ENCODE peak calls at places on chromosomes 16 and 17, in four cellular contexts. Z is dorsolateral prefrontal cortex; B is effector memory CD4-positive, alpha-beta T cell; H is SJSA1. J is an unnamed sample.
A peak's percentile ranks its signal among the peaks of the same experiment; 100 is the strongest.

GRCh38 chr16:72291121-72291520 is 119.2 kb upstream of the PMFBP1 start:
- DNase-seq in B (no peak), Z (no peak), H (peak; percentile 90), J (no peak)

GRCh38 chr16:89219365-89219764 is 1.9 kb downstream of the ZNF778 start:
- DNase-seq in Z (no peak), B (no peak), H (no peak), J (no peak)

GRCh38 chr17:49434821-49435581 is 20.3 kb upstream of the PHB1 start:
- DNase-seq in Z (no peak), H (peak; percentile 62), B (peak; percentile 30), J (peak; percentile 47)

GRCh38 chr16:56682703-56683397 is 580 bp downstream of the MT1X start:
- DNase-seq in H (no peak), B (no peak), Z (no peak), J (no peak)

GRCh38 chr16:22402191-22402590 is 27.8 kb upstream of the CDR2 start:
- DNase-seq in Z (no peak), H (no peak), B (no peak), J (no peak)

GRCh38 chr16:47958726-47959125 is 197.1 kb downstream of the ABCC12 start:
- DNase-seq in H (no peak), Z (no peak), B (no peak), J (no peak)

GRCh38 chr17:44097110-44097810 is 26.2 kb downstream of the HDAC5 start:
- DNase-seq in H (peak; percentile 99), B (no peak), Z (no peak), J (no peak)

GRCh38 chr17:11736613-11737289 is 138.5 kb downstream of the DNAH9 start:
- DNase-seq in H (no peak), Z (no peak), B (no peak), J (no peak)

GRCh38 chr17:39753514-39754160 is 15.9 kb downstream of the GRB7 start:
- DNase-seq in Z (no peak), H (no peak), B (peak; percentile 68), J (peak; percentile 59)
- H3K27ac ChIP-seq in Z (peak overlapping the region; percentile 92), H (peak overlapping the region; percentile 96), B (peak overlapping the region; percentile 98), J (peak overlapping the region; percentile 72)

GRCh38 chr16:84898447-84898846 is 78.7 kb downstream of the CRISPLD2 start:
- DNase-seq in Z (no peak), B (no peak), H (no peak), J (no peak)
- H3K27ac ChIP-seq in Z (no peak overlapping the region), B (no peak overlapping the region), H (no peak overlapping the region), J (no peak overlapping the region)

GRCh38 chr17:38898812-38899348 is 26.5 kb upstream of the LASP1NB start:
- DNase-seq in H (no peak), B (peak; percentile 64), Z (no peak), J (no peak)
- H3K27ac ChIP-seq in H (no peak overlapping the region), B (peak overlapping the region; percentile 88), Z (peak overlapping the region; percentile 69), J (peak overlapping the region; percentile 30)

DNA sequence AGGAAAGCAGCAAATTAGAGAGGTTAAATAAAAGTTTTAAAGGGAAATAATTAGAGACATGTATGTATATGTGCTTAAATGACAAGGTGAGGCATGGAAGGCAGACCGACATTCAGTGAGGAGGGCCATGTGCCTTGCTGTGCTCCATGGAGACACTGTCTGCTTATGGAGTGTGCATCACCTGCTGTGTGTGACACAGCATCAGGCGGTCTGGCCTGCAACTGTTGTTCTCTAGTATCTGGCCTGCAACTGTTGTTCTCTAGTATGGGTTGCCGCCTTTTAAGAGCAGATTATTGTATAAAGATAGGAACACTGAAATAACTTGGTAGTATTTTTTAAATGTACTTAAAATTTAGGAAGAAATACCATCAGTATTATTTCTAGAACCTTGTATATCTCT is 225.1 kb downstream of the LGALS9B start:
- DNase-seq in Z (no peak), H (no peak), B (no peak), J (no peak)
- H3K27ac ChIP-seq in Z (no peak overlapping the region), H (no peak overlapping the region), B (no peak overlapping the region), J (no peak overlapping the region)

DNA sequence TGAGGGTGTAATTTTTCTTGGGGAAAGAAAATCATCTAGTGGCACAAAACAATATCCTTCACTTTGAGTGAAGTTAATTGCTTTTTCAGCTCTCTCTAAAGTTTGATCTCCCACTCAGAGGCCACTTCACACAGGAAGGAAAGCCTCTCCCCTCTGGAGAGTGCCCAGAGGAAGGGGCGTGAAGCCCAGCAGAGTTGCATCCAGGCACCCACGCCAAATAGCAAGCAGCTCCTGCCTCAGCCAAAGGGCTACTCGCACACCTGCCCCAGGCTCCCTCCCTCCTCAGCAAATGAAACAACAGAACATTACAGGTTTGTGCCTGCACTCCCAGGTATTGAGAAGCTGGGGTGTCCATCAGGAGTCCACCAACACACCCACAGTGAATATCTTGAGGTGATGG is 183.0 kb upstream of the RPL38 start:
- DNase-seq in Z (no peak), H (no peak), B (no peak), J (no peak)
- H3K27ac ChIP-seq in Z (no peak overlapping the region), H (no peak overlapping the region), B (no peak overlapping the region), J (no peak overlapping the region)

GRCh38 chr16:86478779-86479178 is 31.5 kb upstream of the FOXF1 start:
- DNase-seq in B (no peak), Z (no peak), H (no peak), J (no peak)

GRCh38 chr16:86481607-86482006 is 28.7 kb upstream of the FOXF1 start:
- DNase-seq in H (no peak), Z (no peak), B (no peak), J (no peak)

GRCh38 chr16:86477642-86478041 is 32.7 kb upstream of the FOXF1 start:
- DNase-seq in H (no peak), B (no peak), Z (no peak), J (no peak)

GRCh38 chr16:86480444-86480843 is 29.9 kb upstream of the FOXF1 start:
- DNase-seq in B (no peak), Z (peak; percentile 61), H (no peak), J (peak; percentile 11)

DNA sequence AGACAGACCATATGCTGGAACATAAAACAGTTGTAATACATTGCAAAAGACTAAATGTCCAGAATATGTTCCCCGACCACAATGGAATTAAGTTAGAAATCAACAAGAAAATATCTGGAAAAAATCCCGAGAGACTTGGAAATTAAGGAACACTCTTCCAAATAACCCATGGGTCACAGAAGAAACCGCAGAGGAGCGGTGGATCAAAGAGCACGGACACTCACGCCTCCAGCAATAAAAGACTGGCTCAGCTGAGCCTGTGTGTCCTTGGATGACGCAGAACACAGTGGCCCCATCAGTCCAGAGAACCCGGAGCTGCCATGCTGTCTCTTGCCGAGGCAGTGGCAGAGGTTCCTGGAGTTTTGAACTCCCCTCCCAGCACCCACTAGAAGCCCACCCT is 30.9 kb upstream of the FOXF1 start:
- DNase-seq in H (no peak), Z (no peak), B (no peak), J (no peak)
- H3K27ac ChIP-seq in H (no peak overlapping the region), Z (no peak overlapping the region), B (no peak overlapping the region), J (no peak overlapping the region)

DNA sequence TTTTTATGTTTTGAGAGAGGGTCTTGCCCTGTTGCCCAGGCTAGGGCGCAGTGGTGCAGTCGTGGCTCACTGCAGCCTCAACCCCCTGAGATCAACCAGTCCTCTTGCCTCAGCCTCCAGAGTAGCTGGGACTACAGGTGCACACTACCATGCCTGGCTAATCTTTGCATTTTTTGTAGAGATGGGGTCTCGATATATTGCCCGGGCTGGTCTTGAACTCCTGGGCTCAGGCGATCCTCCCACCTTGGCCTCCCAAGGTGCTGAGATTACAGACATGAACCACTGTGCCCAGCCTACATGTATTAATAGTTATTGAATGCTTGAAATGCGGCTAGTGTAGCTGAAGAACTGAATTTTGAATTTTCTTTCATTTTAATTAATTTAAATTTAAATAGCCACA is 12.2 kb downstream of the C1QTNF1 start:
- DNase-seq in Z (no peak), H (no peak), B (no peak), J (no peak)
- H3K27ac ChIP-seq in Z (no peak overlapping the region), H (no peak overlapping the region), B (no peak overlapping the region), J (no peak overlapping the region)

GRCh38 chr17:5419356-5419958 is at the start of gene NUP88:
- DNase-seq in Z (peak; percentile 98), H (peak; percentile 95), B (peak; percentile 93), J (peak; percentile 97)

GRCh38 chr17:5418858-5419355 is 555 bp downstream of the NUP88 start:
- DNase-seq in H (no peak), Z (no peak), B (peak; percentile 57), J (no peak)

GRCh38 chr17:5422505-5422904 is 2.5 kb downstream of the RPAIN start:
- DNase-seq in H (peak; percentile 8), B (no peak), Z (no peak), J (no peak)

GRCh38 chr17:5416886-5417285 is 2.6 kb downstream of the NUP88 start:
- DNase-seq in Z (no peak), B (no peak), H (no peak), J (no peak)

GRCh38 chr17:5419959-5420653 is at the start of gene RPAIN:
- DNase-seq in B (peak; percentile 80), H (no peak), Z (peak; percentile 95), J (peak; percentile 96)
- H3K27ac ChIP-seq in B (peak within 1 kb of the TSS; percentile 94), H (peak within 1 kb of the TSS; percentile 71), Z (peak within 1 kb of the TSS; percentile 87), J (peak within 1 kb of the TSS; percentile 83)

DNA sequence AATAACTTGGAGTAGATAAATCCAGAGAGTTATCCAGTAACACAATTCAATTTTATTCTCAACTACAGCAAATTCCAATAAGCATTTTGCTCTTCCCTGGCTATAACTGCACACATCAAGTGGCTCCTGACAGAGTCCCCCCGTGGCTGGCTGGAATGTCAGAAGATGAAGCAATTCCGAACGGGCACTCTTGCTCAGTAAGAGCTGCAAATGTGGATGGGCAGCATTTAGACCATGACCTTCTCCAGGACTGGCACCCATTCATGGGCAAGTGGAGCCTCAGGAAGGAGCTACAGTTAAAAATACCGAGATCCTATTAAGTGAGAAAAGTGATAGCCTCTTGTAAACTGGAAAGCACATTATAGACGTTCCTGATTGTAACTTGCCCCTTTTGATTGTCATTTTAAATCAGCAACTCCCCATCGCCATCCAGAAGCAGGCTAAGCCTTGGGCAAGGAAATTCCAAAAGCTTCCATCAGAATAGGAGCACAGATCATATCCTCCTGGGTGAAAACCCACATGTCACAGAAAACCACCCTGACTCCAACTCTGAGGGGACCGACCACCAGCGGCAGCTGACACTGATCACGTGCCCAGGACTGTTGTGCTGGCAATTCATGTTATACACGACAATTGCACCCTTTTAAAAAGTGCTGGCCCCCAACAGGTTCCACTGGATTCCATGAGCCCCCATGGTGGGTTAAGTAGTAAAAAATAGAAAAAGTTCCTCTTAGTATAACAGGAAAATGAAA is 7.1 kb downstream of the UBE2O start:
- DNase-seq in H (no peak), Z (no peak), B (no peak), J (no peak)
- H3K27ac ChIP-seq in H (peak overlapping the region; percentile 48), Z (no peak overlapping the region), B (no peak overlapping the region), J (no peak overlapping the region)